ENCODE peak calls at places on chromosomes 4 and X, in five cellular contexts. C is tibial artery, D is cardiac muscle cell, X is breast epithelium, H is heart left ventricle. Q is an unnamed sample.

GRCh38 chrX:53239474-53239873 is 14.5 kb upstream of the KDM5C start:
- DNase-seq in H (no peak), D (no peak), X (no peak), C (no peak), Q (no peak)

GRCh38 chr4:156137971-156138581 is 184.4 kb upstream of the CTSO start:
- DNase-seq in H (no peak), D (no peak), C (no peak), X (no peak), Q (no peak)

GRCh38 chr4:101864660-101865059 is 74.1 kb downstream of the BANK1 start:
- DNase-seq in H (no peak), C (no peak), D (no peak), X (no peak), Q (no peak)

GRCh38 chrX:20149326-20149725 is 7.7 kb upstream of the EIF1AX start:
- DNase-seq in D (no peak), C (no peak), X (no peak), H (no peak), Q (no peak)

GRCh38 chr4:189202182-189202868 is 738.3 kb upstream of the FRG1 start:
- DNase-seq in D (peak; percentile 82), X (peak; percentile 72), H (peak; percentile 56), C (peak; percentile 81), Q (no peak)

GRCh38 chr4:57137261-57137660 is 27.1 kb upstream of the IGFBP7 start:
- DNase-seq in X (no peak), C (no peak), H (no peak), D (no peak), Q (no peak)

GRCh38 chrX:80489166-80489565 is 68.9 kb downstream of the TENT5D start:
- DNase-seq in C (no peak), X (no peak), H (no peak), D (no peak), Q (no peak)

GRCh38 chr4:107247738-107248137 is 211.6 kb upstream of the DKK2 start:
- DNase-seq in C (no peak), D (no peak), X (no peak), H (no peak), Q (no peak)

GRCh38 chr4:47510506-47511143 is 25.6 kb downstream of the ATP10D start:
- DNase-seq in H (no peak), X (no peak), D (peak; percentile 45), C (no peak), Q (no peak)

GRCh38 chr4:147138171-147138570 is 192.5 kb upstream of the TTC29 start:
- DNase-seq in X (no peak), D (no peak), C (no peak), H (no peak), Q (no peak)

GRCh38 chr4:1984406-1985191 is 24.2 kb downstream of the NELFA start:
- DNase-seq in C (no peak), X (no peak), H (no peak), D (no peak), Q (peak; percentile 26)

GRCh38 chr4:16704488-16704887 is 194.0 kb downstream of the LDB2 start:
- DNase-seq in C (no peak), D (no peak), H (no peak), X (no peak), Q (no peak)

GRCh38 chr4:147640331-147640730 is 23.1 kb downstream of the TMEM184C start:
- DNase-seq in H (no peak), X (no peak), C (no peak), D (no peak), Q (no peak)

GRCh38 chr4:18689308-18689915 is 667.9 kb upstream of the LCORL start:
- DNase-seq in H (peak; percentile 26), D (peak; percentile 77), C (no peak), X (peak; percentile 52), Q (no peak)

GRCh38 chr4:27666943-27667342 is 806.3 kb downstream of the STIM2 start:
- DNase-seq in H (no peak), D (no peak), X (no peak), C (no peak), Q (no peak)

GRCh38 chr4:168857546-168858314 is 152.3 kb downstream of the CBR4 start:
- DNase-seq in C (no peak), D (peak; percentile 77), X (no peak), H (no peak), Q (no peak)

GRCh38 chr4:181860157-181860556 is 383.0 kb upstream of the TENM3 start:
- DNase-seq in D (peak; percentile 74), H (no peak), C (no peak), X (no peak), Q (no peak)

GRCh38 chr4:154416183-154416543 is 75.4 kb downstream of the DCHS2 start:
- DNase-seq in X (no peak), D (peak; percentile 4), H (peak; percentile 19), C (no peak), Q (no peak)

GRCh38 chr4:185215261-185215660 is 5.9 kb downstream of the SNX25 start:
- DNase-seq in X (no peak), C (no peak), D (no peak), H (no peak), Q (no peak)

GRCh38 chr4:184548651-184549341 is 74.4 kb upstream of the IRF2 start:
- DNase-seq in C (no peak), D (no peak), H (no peak), X (no peak), Q (no peak)

GRCh38 chrX:103248553-103248952 is 6.4 kb downstream of the TCEAL8 start:
- DNase-seq in D (peak; percentile 38), C (no peak), H (no peak), X (no peak), Q (no peak)

GRCh38 chrX:120791013-120791643 is 84.5 kb downstream of the CT47B1 start:
- DNase-seq in D (peak; percentile 77), C (peak; percentile 74), X (peak; percentile 50), H (peak; percentile 17), Q (peak; percentile 36)

GRCh38 chrX:50100188-50100587 is 100.6 kb downstream of the AKAP4 start:
- DNase-seq in D (no peak), H (no peak), X (no peak), C (no peak), Q (no peak)

GRCh38 chr4:76706581-76706980 is 191.4 kb downstream of the SOWAHB start:
- DNase-seq in H (no peak), D (peak; percentile 28), C (no peak), X (no peak), Q (no peak)

GRCh38 chr4:185587444-185588161 is 52.3 kb upstream of the PDLIM3 start:
- DNase-seq in C (no peak), D (no peak), H (no peak), X (peak; percentile 83), Q (no peak)

GRCh38 chrX:41475611-41476241 is 28.6 kb downstream of the NYX start:
- DNase-seq in H (no peak), D (no peak), X (no peak), C (no peak), Q (no peak)

GRCh38 chrX:149717803-149718202 is 5.9 kb downstream of the MAGEA11 start:
- DNase-seq in C (no peak), D (no peak), X (no peak), H (no peak), Q (no peak)

GRCh38 chrX:149713279-149714050 is 1.6 kb downstream of the MAGEA11 start:
- DNase-seq in X (no peak), D (no peak), H (no peak), C (no peak), Q (no peak)

GRCh38 chrX:149711545-149712236 is at the start of gene MAGEA11:
- DNase-seq in X (no peak), C (no peak), H (no peak), D (no peak), Q (no peak)

GRCh38 chrX:149715468-149715867 is 3.6 kb downstream of the MAGEA11 start:
- DNase-seq in D (no peak), H (no peak), X (no peak), C (no peak), Q (no peak)

DNA sequence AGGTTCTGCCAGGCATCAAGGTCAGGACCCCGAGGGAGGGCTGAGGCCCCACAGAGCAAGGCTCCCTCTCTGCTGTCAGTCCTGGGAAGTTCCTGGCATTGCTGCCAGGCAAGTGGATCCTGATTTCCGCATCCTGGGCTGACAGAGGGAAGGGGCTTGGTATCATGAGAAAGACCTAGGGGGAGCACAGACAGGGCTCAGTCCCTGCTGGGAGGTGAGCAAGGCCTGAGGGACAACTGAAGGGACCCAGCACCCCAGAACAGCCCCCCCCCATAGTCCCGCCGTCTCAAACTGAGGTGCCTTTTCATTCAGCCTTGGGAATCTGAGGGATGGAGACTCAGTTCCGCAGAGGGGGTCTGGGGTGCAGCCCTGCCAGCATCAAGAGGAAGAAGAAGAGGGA is 971 bp downstream of the MAGEA11 start:
- DNase-seq in H (no peak), D (no peak), C (no peak), X (no peak), Q (no peak)
- TF ChIP-seq CTCF in H (no peak), D (no peak), C (no peak), X (no peak), Q (no peak)

GRCh38 chrX:13000311-13000811 is 25.5 kb downstream of the TMSB4X start:
- DNase-seq in C (no peak), X (no peak), H (no peak), D (no peak), Q (no peak)
- H3K4me1 ChIP-seq in C (no peaks in the 10 kb centered on the region), X (no peaks in the 10 kb centered on the region), H (no peaks in the 10 kb centered on the region), D (no peaks in the 10 kb centered on the region), Q (peaks cover 49% of the 10 kb centered on the region)

DNA sequence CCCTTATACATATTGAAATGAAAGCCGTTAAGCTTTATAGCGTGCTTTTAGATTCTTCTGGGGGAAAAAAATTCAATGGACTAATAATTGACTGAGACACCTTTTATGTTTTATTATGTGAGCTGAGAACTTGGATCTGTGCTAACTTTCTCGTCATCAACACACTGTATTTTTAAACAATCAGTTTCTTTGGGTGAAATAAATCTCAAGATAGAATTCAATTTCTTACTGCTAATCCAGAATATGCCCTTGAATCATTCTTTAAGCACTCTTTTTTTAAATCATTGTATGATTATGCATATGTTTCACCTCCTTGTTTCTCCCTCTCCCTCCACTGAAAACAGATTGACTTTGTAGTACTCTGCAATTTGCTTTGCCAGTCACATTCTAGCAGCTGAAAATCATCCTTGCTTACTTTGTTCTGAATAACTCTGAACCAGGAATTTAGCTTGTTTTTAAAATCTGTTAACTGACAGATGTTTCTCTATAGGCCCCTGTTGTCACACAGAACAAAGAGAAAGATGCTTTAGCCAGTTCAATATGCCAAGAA is 81.5 kb downstream of the SLIT2 start:
- DNase-seq in D (no peak), H (no peak), C (no peak), X (no peak), Q (no peak)
- TF ChIP-seq CTCF in D (no peak), H (no peak), C (no peak), X (no peak), Q (no peak)

GRCh38 chr4:128525387-128525786 is 237.8 kb upstream of the PGRMC2 start:
- DNase-seq in H (no peak), X (no peak), D (peak; percentile 61), C (no peak), Q (no peak)

GRCh38 chr4:128528177-128528576 is 240.6 kb upstream of the PGRMC2 start:
- DNase-seq in X (no peak), D (no peak), C (no peak), H (no peak), Q (no peak)

GRCh38 chr4:128524311-128524710 is 236.7 kb upstream of the PGRMC2 start:
- DNase-seq in C (peak; percentile 90), H (no peak), X (no peak), D (peak; percentile 86), Q (peak; percentile 75)

GRCh38 chr4:128527356-128527755 is 239.7 kb upstream of the PGRMC2 start:
- DNase-seq in X (no peak), D (no peak), H (no peak), C (no peak), Q (no peak)

GRCh38 chr4:128525939-128526630 is 238.5 kb upstream of the PGRMC2 start:
- DNase-seq in H (no peak), X (no peak), D (peak; percentile 83), C (no peak), Q (no peak)
- H3K4me1 ChIP-seq in H (peaks cover 20% of the 10 kb centered on the region), X (no peaks in the 10 kb centered on the region), D (peaks cover 7% of the 10 kb centered on the region), C (peaks cover 53% of the 10 kb centered on the region), Q (peaks cover 6% of the 10 kb centered on the region)

GRCh38 chr4:82780398-82781231 is 18.0 kb downstream of the SCD5 start:
- DNase-seq in X (peak; percentile 69), C (peak; percentile 81), H (peak; percentile 73), D (peak; percentile 83), Q (peak; percentile 65)
- TF ChIP-seq CTCF in X (no peak), C (no peak), H (no peak), D (no peak), Q (no peak)

Q was measured in left lung.